ENCODE peak calls at places on chromosomes 11 and 22, in six cellular contexts. P, M, X, V, G and E are unnamed samples.

GRCh38 chr22:33124471-33124870 is 66.3 kb upstream of the SYN3 start:
- DNase-seq in P (no peak), M (no peak), X (no peak), V (no peak), G (no peak), E (no peak)

GRCh38 chr22:44870021-44870420 is 117.6 kb downstream of the ARHGAP8 start:
- DNase-seq in P (peak; percentile 64), M (no peak), X (no peak), V (no peak), G (no peak), E (no peak)

GRCh38 chr22:25536578-25536977 is 27.9 kb upstream of the GRK3 start:
- DNase-seq in P (no peak), M (no peak), X (no peak), V (no peak), G (no peak), E (no peak)

GRCh38 chr11:114081641-114082414 is 22.3 kb downstream of the ZBTB16 start:
- DNase-seq in P (peak; percentile 89), M (no peak), X (no peak), V (no peak), G (no peak), E (no peak)

GRCh38 chr11:11265994-11266606 is 87.0 kb downstream of the CSNK2A3 start:
- DNase-seq in P (peak; percentile 46), M (peak; percentile 63), X (peak; percentile 31), V (no peak), G (no peak), E (peak; percentile 65)

GRCh38 chr11:74909812-74910211 is 39.1 kb downstream of the XRRA1 start:
- DNase-seq in P (no peak), M (no peak), X (no peak), V (no peak), G (no peak), E (no peak)

GRCh38 chr11:130371004-130371590 is 56.4 kb upstream of the ZBTB44 start:
- DNase-seq in P (no peak), M (peak; percentile 35), X (no peak), V (no peak), G (no peak), E (no peak)

GRCh38 chr11:79055866-79056632 is 384.8 kb downstream of the TENM4 start:
- DNase-seq in P (peak; percentile 63), M (no peak), X (no peak), V (no peak), G (no peak), E (no peak)

GRCh38 chr22:33108037-33108436 is 49.9 kb upstream of the SYN3 start:
- DNase-seq in P (no peak), M (no peak), X (no peak), V (no peak), G (no peak), E (no peak)

GRCh38 chr11:65491163-65491465 is 7.7 kb upstream of the MALAT1 start:
- DNase-seq in P (no peak), M (no peak), X (no peak), V (no peak), G (no peak), E (no peak)

GRCh38 chr11:9717719-9718118 is 53.8 kb downstream of the SWAP70 start:
- DNase-seq in P (peak; percentile 17), M (no peak), X (no peak), V (no peak), G (no peak), E (no peak)

GRCh38 chr22:40310081-40310770 is 36.1 kb upstream of the ADSL start:
- DNase-seq in P (peak; percentile 90), M (no peak), X (no peak), V (no peak), G (no peak), E (no peak)

GRCh38 chr11:71363721-71364120 is 84.5 kb downstream of the DHCR7 start:
- DNase-seq in P (no peak), M (no peak), X (no peak), V (no peak), G (no peak), E (no peak)

GRCh38 chr11:1844221-1845094 is 5.7 kb downstream of the TNNI2 start:
- DNase-seq in P (no peak), M (peak; percentile 33), X (peak; percentile 12), V (peak; percentile 35), G (no peak), E (peak; percentile 77)